ENCODE peak calls at places on chromosomes 16 and 17, in nine cellular contexts. One of them, this sample, is unnamed.
A peak's percentile ranks its signal among the peaks of the same experiment; 100 is the strongest.

GRCh38 chr17:38585056-38585804 is 20.5 kb downstream of the SRCIN1 start:
- DNase-seq in pulmonary artery endothelial cell: no peak
- DNase-seq in upper lobe of right lung: no peak
- DNase-seq in skeletal muscle cell: no peak
- DNase-seq in HTR-8/SVneo: no peak
- DNase-seq in stimulated activated CD4-positive, alpha-beta T cell treated with anti-CD3 and anti-CD28 coated beads, Interleukin-12 subunit alpha, Interleukin-12 subunit beta, amount 100 ng/mL, for 24 hours: no peak
- DNase-seq in activated CD4-positive, alpha-beta T cell treated with anti-CD3 and anti-CD28 coated beads for 36 hours: no peak
- DNase-seq in OCI-M1: no peak
- DNase-seq in body of pancreas: no peak
- DNase-seq in this sample: no peak

GRCh38 chr16:19645557-19645981 is 72.5 kb downstream of the KNOP1 start:
- DNase-seq in pulmonary artery endothelial cell: no peak
- DNase-seq in upper lobe of right lung: no peak
- DNase-seq in skeletal muscle cell: no peak
- DNase-seq in HTR-8/SVneo: no peak
- DNase-seq in stimulated activated CD4-positive, alpha-beta T cell treated with anti-CD3 and anti-CD28 coated beads, Interleukin-12 subunit alpha, Interleukin-12 subunit beta, amount 100 ng/mL, for 24 hours: no peak
- DNase-seq in activated CD4-positive, alpha-beta T cell treated with anti-CD3 and anti-CD28 coated beads for 36 hours: no peak
- DNase-seq in OCI-M1: no peak
- DNase-seq in body of pancreas: peak; percentile 11
- DNase-seq in this sample: no peak

GRCh38 chr16:49460786-49461470 is 87.3 kb downstream of the C16orf78 start:
- DNase-seq in pulmonary artery endothelial cell: no peak
- DNase-seq in upper lobe of right lung: peak; percentile 32
- DNase-seq in skeletal muscle cell: no peak
- DNase-seq in HTR-8/SVneo: no peak
- DNase-seq in stimulated activated CD4-positive, alpha-beta T cell treated with anti-CD3 and anti-CD28 coated beads, Interleukin-12 subunit alpha, Interleukin-12 subunit beta, amount 100 ng/mL, for 24 hours: no peak
- DNase-seq in activated CD4-positive, alpha-beta T cell treated with anti-CD3 and anti-CD28 coated beads for 36 hours: no peak
- DNase-seq in OCI-M1: no peak
- DNase-seq in body of pancreas: no peak
- DNase-seq in this sample: no peak

GRCh38 chr17:76384987-76385891 is 830 bp downstream of the SPHK1 start:
- DNase-seq in pulmonary artery endothelial cell: no peak
- DNase-seq in upper lobe of right lung: peak; percentile 74
- DNase-seq in skeletal muscle cell: peak; percentile 60
- DNase-seq in HTR-8/SVneo: no peak
- DNase-seq in stimulated activated CD4-positive, alpha-beta T cell treated with anti-CD3 and anti-CD28 coated beads, Interleukin-12 subunit alpha, Interleukin-12 subunit beta, amount 100 ng/mL, for 24 hours: no peak
- DNase-seq in activated CD4-positive, alpha-beta T cell treated with anti-CD3 and anti-CD28 coated beads for 36 hours: peak; percentile 69
- DNase-seq in OCI-M1: peak; percentile 68
- DNase-seq in body of pancreas: peak; percentile 52
- DNase-seq in this sample: no peak

GRCh38 chr17:39666231-39666600 is 1.1 kb downstream of the TCAP start:
- DNase-seq in pulmonary artery endothelial cell: no peak
- DNase-seq in upper lobe of right lung: no peak
- DNase-seq in skeletal muscle cell: no peak
- DNase-seq in HTR-8/SVneo: no peak
- DNase-seq in stimulated activated CD4-positive, alpha-beta T cell treated with anti-CD3 and anti-CD28 coated beads, Interleukin-12 subunit alpha, Interleukin-12 subunit beta, amount 100 ng/mL, for 24 hours: no peak
- DNase-seq in activated CD4-positive, alpha-beta T cell treated with anti-CD3 and anti-CD28 coated beads for 36 hours: no peak
- DNase-seq in OCI-M1: no peak
- DNase-seq in body of pancreas: no peak
- DNase-seq in this sample: no peak

GRCh38 chr16:11725457-11725856 is 17.2 kb downstream of the TXNDC11 start:
- DNase-seq in pulmonary artery endothelial cell: no peak
- DNase-seq in upper lobe of right lung: no peak
- DNase-seq in skeletal muscle cell: no peak
- DNase-seq in HTR-8/SVneo: no peak
- DNase-seq in stimulated activated CD4-positive, alpha-beta T cell treated with anti-CD3 and anti-CD28 coated beads, Interleukin-12 subunit alpha, Interleukin-12 subunit beta, amount 100 ng/mL, for 24 hours: no peak
- DNase-seq in activated CD4-positive, alpha-beta T cell treated with anti-CD3 and anti-CD28 coated beads for 36 hours: no peak
- DNase-seq in OCI-M1: no peak
- DNase-seq in body of pancreas: no peak
- DNase-seq in this sample: no peak

GRCh38 chr17:1228752-1229353 is 41.4 kb upstream of the BHLHA9 start:
- DNase-seq in pulmonary artery endothelial cell: no peak
- DNase-seq in upper lobe of right lung: no peak
- DNase-seq in skeletal muscle cell: no peak
- DNase-seq in HTR-8/SVneo: no peak
- DNase-seq in stimulated activated CD4-positive, alpha-beta T cell treated with anti-CD3 and anti-CD28 coated beads, Interleukin-12 subunit alpha, Interleukin-12 subunit beta, amount 100 ng/mL, for 24 hours: no peak
- DNase-seq in activated CD4-positive, alpha-beta T cell treated with anti-CD3 and anti-CD28 coated beads for 36 hours: no peak
- DNase-seq in OCI-M1: no peak
- DNase-seq in body of pancreas: no peak
- DNase-seq in this sample: no peak

GRCh38 chr16:24322106-24322505 is 66.0 kb downstream of the CACNG3 start:
- DNase-seq in pulmonary artery endothelial cell: no peak
- DNase-seq in upper lobe of right lung: no peak
- DNase-seq in skeletal muscle cell: no peak
- DNase-seq in HTR-8/SVneo: no peak
- DNase-seq in stimulated activated CD4-positive, alpha-beta T cell treated with anti-CD3 and anti-CD28 coated beads, Interleukin-12 subunit alpha, Interleukin-12 subunit beta, amount 100 ng/mL, for 24 hours: no peak
- DNase-seq in activated CD4-positive, alpha-beta T cell treated with anti-CD3 and anti-CD28 coated beads for 36 hours: no peak
- DNase-seq in OCI-M1: no peak
- DNase-seq in body of pancreas: no peak
- DNase-seq in this sample: no peak

GRCh38 chr17:7226721-7227710 is 7.3 kb downstream of the ACADVL start:
- DNase-seq in pulmonary artery endothelial cell: no peak
- DNase-seq in upper lobe of right lung: peak; percentile 58
- DNase-seq in skeletal muscle cell: no peak
- DNase-seq in HTR-8/SVneo: no peak
- DNase-seq in stimulated activated CD4-positive, alpha-beta T cell treated with anti-CD3 and anti-CD28 coated beads, Interleukin-12 subunit alpha, Interleukin-12 subunit beta, amount 100 ng/mL, for 24 hours: no peak
- DNase-seq in activated CD4-positive, alpha-beta T cell treated with anti-CD3 and anti-CD28 coated beads for 36 hours: no peak
- DNase-seq in OCI-M1: no peak
- DNase-seq in body of pancreas: no peak
- DNase-seq in this sample: no peak

GRCh38 chr16:12504312-12504711 is 299.4 kb downstream of the CPPED1 start:
- DNase-seq in pulmonary artery endothelial cell: no peak
- DNase-seq in upper lobe of right lung: no peak
- DNase-seq in skeletal muscle cell: no peak
- DNase-seq in HTR-8/SVneo: no peak
- DNase-seq in stimulated activated CD4-positive, alpha-beta T cell treated with anti-CD3 and anti-CD28 coated beads, Interleukin-12 subunit alpha, Interleukin-12 subunit beta, amount 100 ng/mL, for 24 hours: no peak
- DNase-seq in activated CD4-positive, alpha-beta T cell treated with anti-CD3 and anti-CD28 coated beads for 36 hours: no peak
- DNase-seq in OCI-M1: no peak
- DNase-seq in body of pancreas: no peak
- DNase-seq in this sample: no peak

GRCh38 chr17:73710095-73710592 is 65.9 kb upstream of the SDK2 start:
- DNase-seq in pulmonary artery endothelial cell: no peak
- DNase-seq in upper lobe of right lung: no peak
- DNase-seq in skeletal muscle cell: no peak
- DNase-seq in HTR-8/SVneo: peak; percentile 71
- DNase-seq in stimulated activated CD4-positive, alpha-beta T cell treated with anti-CD3 and anti-CD28 coated beads, Interleukin-12 subunit alpha, Interleukin-12 subunit beta, amount 100 ng/mL, for 24 hours: peak; percentile 45
- DNase-seq in activated CD4-positive, alpha-beta T cell treated with anti-CD3 and anti-CD28 coated beads for 36 hours: peak; percentile 79
- DNase-seq in OCI-M1: peak; percentile 58
- DNase-seq in body of pancreas: peak; percentile 65
- DNase-seq in this sample: peak; percentile 72

GRCh38 chr16:1108299-1109252 is 12.5 kb upstream of the C1QTNF8 start:
- DNase-seq in pulmonary artery endothelial cell: no peak
- DNase-seq in upper lobe of right lung: no peak
- DNase-seq in skeletal muscle cell: no peak
- DNase-seq in HTR-8/SVneo: no peak
- DNase-seq in stimulated activated CD4-positive, alpha-beta T cell treated with anti-CD3 and anti-CD28 coated beads, Interleukin-12 subunit alpha, Interleukin-12 subunit beta, amount 100 ng/mL, for 24 hours: no peak
- DNase-seq in activated CD4-positive, alpha-beta T cell treated with anti-CD3 and anti-CD28 coated beads for 36 hours: no peak
- DNase-seq in OCI-M1: no peak
- DNase-seq in body of pancreas: peak; percentile 91
- DNase-seq in this sample: no peak

GRCh38 chr17:75658237-75658636 is 8.7 kb downstream of the RECQL5 start:
- DNase-seq in pulmonary artery endothelial cell: no peak
- DNase-seq in upper lobe of right lung: peak; percentile 20
- DNase-seq in skeletal muscle cell: no peak
- DNase-seq in HTR-8/SVneo: no peak
- DNase-seq in stimulated activated CD4-positive, alpha-beta T cell treated with anti-CD3 and anti-CD28 coated beads, Interleukin-12 subunit alpha, Interleukin-12 subunit beta, amount 100 ng/mL, for 24 hours: no peak
- DNase-seq in activated CD4-positive, alpha-beta T cell treated with anti-CD3 and anti-CD28 coated beads for 36 hours: no peak
- DNase-seq in OCI-M1: no peak
- DNase-seq in body of pancreas: no peak
- DNase-seq in this sample: no peak

GRCh38 chr17:83202002-83203000 is 122.9 kb downstream of the METRNL start:
- DNase-seq in pulmonary artery endothelial cell: no peak
- DNase-seq in upper lobe of right lung: peak; percentile 56
- DNase-seq in skeletal muscle cell: no peak
- DNase-seq in HTR-8/SVneo: no peak
- DNase-seq in stimulated activated CD4-positive, alpha-beta T cell treated with anti-CD3 and anti-CD28 coated beads, Interleukin-12 subunit alpha, Interleukin-12 subunit beta, amount 100 ng/mL, for 24 hours: no peak
- DNase-seq in activated CD4-positive, alpha-beta T cell treated with anti-CD3 and anti-CD28 coated beads for 36 hours: peak; percentile 7
- DNase-seq in OCI-M1: no peak
- DNase-seq in body of pancreas: peak; percentile 5
- DNase-seq in this sample: no peak

This sample was measured in pons.